ENCODE peak calls at places on chromosomes 16 and 17, in six cellular contexts. A, K, F, H, I and P are unnamed samples.

GRCh38 chr17:82103588-82104451 is 5.8 kb upstream of the FASN start:
- DNase-seq in A (peak; percentile 35), I (no peak), K (no peak), F (no peak), H (peak; percentile 62), P (peak; percentile 26)

GRCh38 chr17:37815516-37815915 is 70.7 kb upstream of the HNF1B start:
- DNase-seq in F (no peak), K (no peak), A (no peak), I (no peak), H (no peak), P (no peak)

GRCh38 chr17:59476413-59476812 is 89.0 kb upstream of the DHX40 start:
- DNase-seq in H (no peak), K (no peak), F (no peak), A (no peak), I (no peak), P (no peak)

GRCh38 chr17:80456465-80457235 is 19.8 kb downstream of the NPTX1 start:
- DNase-seq in K (no peak), A (no peak), I (no peak), H (no peak), F (no peak), P (no peak)

GRCh38 chr17:76532072-76532651 is 5.3 kb downstream of the CYGB start:
- DNase-seq in A (no peak), F (no peak), K (peak; percentile 38), H (no peak), I (no peak), P (no peak)

GRCh38 chr17:75672011-75672410 is 4.9 kb downstream of the SAP30BP start:
- DNase-seq in A (no peak), I (no peak), F (no peak), K (no peak), H (no peak), P (no peak)

GRCh38 chr16:17366299-17366961 is 104.3 kb downstream of the XYLT1 start:
- DNase-seq in I (no peak), A (no peak), F (no peak), K (no peak), H (no peak), P (no peak)

GRCh38 chr16:48559462-48560211 is 50.3 kb downstream of the N4BP1 start:
- DNase-seq in I (no peak), H (no peak), A (no peak), F (no peak), K (no peak), P (no peak)

GRCh38 chr17:5286846-5287245 is 4.8 kb downstream of the RABEP1 start:
- DNase-seq in I (no peak), F (no peak), A (no peak), H (peak; percentile 22), K (no peak), P (no peak)

GRCh38 chr16:68470461-68471150 is 22.3 kb upstream of the SMPD3 start:
- DNase-seq in F (no peak), A (no peak), K (no peak), H (no peak), I (no peak), P (no peak)

GRCh38 chr17:17514361-17514992 is 18.3 kb upstream of the RASD1 start:
- DNase-seq in A (no peak), H (no peak), F (no peak), K (no peak), I (peak; percentile 47), P (no peak)